ENCODE peak calls at places on chromosomes 2 and 18, in five cellular contexts. J, T, S, A and B are unnamed samples. For H3K36me3, the result is how much of the 10 kb centered on the place peaks cover.

GRCh38 chr2:173550143-173550542 is 195.5 kb downstream of the CDCA7 start:
- DNase-seq in A (peak), S (no peak), J (no peak), T (no peak), B (no peak)

GRCh38 chr2:200786826-200787225 is 24.9 kb upstream of the BZW1 start:
- DNase-seq in J (no peak), S (no peak), A (peak), T (no peak), B (no peak)

GRCh38 chr18:3593381-3593903 is 143.5 kb downstream of the TGIF1 start:
- DNase-seq in T (no peak), S (no peak), A (peak), J (no peak), B (no peak)

GRCh38 chr2:55302241-55302640 is 33.2 kb upstream of the MTIF2 start:
- DNase-seq in S (no peak), A (no peak), J (no peak), T (no peak), B (no peak)

GRCh38 chr2:5549061-5549601 is 143.1 kb upstream of the SOX11 start:
- DNase-seq in J (no peak), A (peak), S (no peak), T (no peak), B (no peak)

GRCh38 chr18:13611058-13611615 is 115.2 kb downstream of the FAM210A start:
- DNase-seq in A (peak), J (no peak), S (peak), T (peak), B (peak)

GRCh38 chr18:5937795-5938194 is 42.5 kb upstream of the TMEM200C start:
- DNase-seq in J (no peak), A (no peak), T (no peak), S (no peak), B (no peak)

GRCh38 chr2:121810959-121811853 is 55.8 kb downstream of the TSN start:
- DNase-seq in A (peak), T (no peak), S (no peak), J (no peak), B (peak)

GRCh38 chr18:8362863-8363262 is 246.4 kb upstream of the RAB12 start:
- DNase-seq in T (no peak), J (no peak), A (no peak), S (no peak), B (no peak)

GRCh38 chr18:61337527-61337926 is 4.3 kb downstream of the CDH20 start:
- DNase-seq in J (no peak), A (no peak), T (no peak), S (no peak), B (no peak)

GRCh38 chr2:174121612-174122011 is 126.7 kb downstream of the OLA1 start:
- DNase-seq in J (no peak), A (no peak), T (no peak), S (no peak), B (no peak)

GRCh38 chr2:197804049-197804757 is at the start of gene PLCL1:
- DNase-seq in T (peak), J (peak), A (peak), S (peak), B (peak)

GRCh38 chr18:27599202-27599829 is 414.2 kb upstream of the CHST9 start:
- DNase-seq in J (no peak), A (peak), T (no peak), S (no peak), B (no peak)

DNA sequence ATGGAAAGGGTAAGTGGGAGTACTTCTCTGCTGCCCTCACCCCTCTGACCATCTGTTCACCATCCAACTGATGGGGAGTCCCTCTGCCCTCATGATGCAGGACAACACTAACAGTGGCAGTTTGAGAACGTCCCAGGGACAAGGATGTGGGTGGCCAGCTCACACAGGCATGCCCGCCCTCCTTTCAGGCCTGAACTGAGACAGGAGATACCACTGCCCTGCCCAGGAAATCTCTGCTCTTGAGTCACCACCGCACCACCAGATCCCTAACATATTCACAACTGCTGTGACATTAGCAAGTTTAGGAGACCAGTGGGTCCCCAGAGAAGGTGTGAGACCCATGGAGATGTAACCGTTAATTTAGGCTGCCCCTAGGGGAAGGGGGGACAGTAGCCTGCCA is 66.2 kb downstream of the TRAPPC8 start:
- DNase-seq in T (no peak), A (peak), J (no peak), S (no peak), B (no peak)
- H3K36me3 ChIP-seq in T (under half), A (under half), J (under half), S (half or more), B (half or more)

GRCh38 chr2:36318547-36318946 is 37.0 kb upstream of the CRIM1 start:
- DNase-seq in T (no peak), S (no peak), J (no peak), A (no peak), B (no peak)
- TF ChIP-seq CTCF in T (no peak), S (no peak), J (no peak), A (peak), B (peak)

DNA sequence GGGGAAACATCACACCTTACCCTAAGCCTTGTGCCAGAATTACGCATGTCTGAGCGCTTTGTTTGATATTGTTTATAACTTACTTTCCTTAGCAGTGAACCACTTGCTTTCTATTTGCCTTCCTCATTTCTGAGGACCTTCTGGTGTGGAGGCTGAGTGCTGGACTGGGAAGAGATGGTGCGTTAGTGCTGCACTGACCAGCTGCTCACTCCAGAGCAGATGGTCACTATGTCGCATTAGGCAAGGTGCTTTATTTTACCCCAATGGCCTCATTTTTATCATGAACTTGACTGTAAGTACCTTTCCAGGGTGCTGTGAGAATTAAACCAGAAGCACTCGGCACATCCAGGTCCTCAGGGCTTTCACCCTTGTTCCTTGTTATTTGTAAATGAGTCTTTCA is 46.6 kb upstream of the TMEM18 start:
- DNase-seq in S (no peak), A (no peak), J (no peak), T (no peak), B (no peak)
- H3K27ac ChIP-seq in S (no peak), A (no peak), J (no peak), T (no peak), B (no peak)

DNA sequence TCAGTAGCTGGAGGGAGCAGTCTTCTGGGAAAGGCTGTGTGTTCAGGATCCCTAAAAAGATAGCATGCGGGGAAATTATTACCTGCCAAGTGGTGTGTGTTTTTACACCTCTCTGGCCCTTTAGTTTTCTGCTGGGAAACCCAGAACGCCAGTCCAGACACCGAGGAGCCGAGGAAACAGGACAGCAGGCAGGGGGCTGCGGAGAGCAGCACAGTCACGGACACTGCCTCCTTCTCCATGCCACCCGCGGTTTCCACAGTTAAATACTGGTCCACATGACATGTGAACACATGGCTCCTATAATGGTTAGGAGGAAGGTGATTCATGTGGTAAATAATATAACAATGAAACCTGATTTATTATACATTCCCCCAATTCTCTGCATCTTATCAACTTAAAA is 20.4 kb downstream of the CNOT11 start:
- DNase-seq in J (no peak), T (no peak), S (no peak), A (no peak), B (no peak)
- H3K36me3 ChIP-seq in J (under half), T (under half), S (half or more), A (under half), B (half or more)

DNA sequence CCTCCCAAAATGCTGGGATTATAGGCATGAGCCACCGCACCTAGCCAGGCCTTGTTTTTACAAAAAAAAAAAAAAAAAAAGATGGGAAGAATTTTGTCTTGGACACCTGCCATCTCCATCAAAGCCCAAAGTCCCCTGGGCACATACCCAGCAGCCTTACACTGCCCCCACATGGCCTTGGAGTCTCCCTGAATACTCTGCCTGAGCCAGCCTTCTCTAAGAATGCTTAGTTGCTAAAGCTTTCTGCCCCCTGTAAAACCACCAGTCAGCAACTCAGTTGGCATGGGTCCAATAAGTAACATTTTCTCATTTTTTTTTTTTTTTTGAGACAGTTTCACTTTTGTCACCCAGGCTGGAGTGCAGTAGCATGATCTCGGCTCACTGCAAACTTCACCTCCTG is 40.6 kb downstream of the SPC25 start:
- DNase-seq in T (no peak), A (peak), S (no peak), J (no peak), B (peak)
- TF ChIP-seq CTCF in T (no peak), A (peak), S (no peak), J (peak), B (peak)

GRCh38 chr2:14633031-14633430 is 514 bp downstream of the LRATD1 start:
- DNase-seq in J (peak), T (peak), S (no peak), A (no peak), B (no peak)
- H3K27ac ChIP-seq in J (no peak), T (no peak), S (no peak), A (no peak), B (no peak)

GRCh38 chr2:17710547-17711248 is 42.9 kb downstream of the SMC6 start:
- DNase-seq in S (no peak), J (no peak), A (no peak), T (no peak), B (no peak)
- H3K36me3 ChIP-seq in S (under half), J (under half), A (under half), T (under half), B (half or more)